ENCODE peak calls at places on chromosomes 5 and 9, in four cellular contexts. X, E, I and D are unnamed samples.

GRCh38 chr9:31745886-31746285 is 638.6 kb upstream of the ACO1 start:
- DNase-seq in X (no peak), E (no peak), I (no peak), D (no peak)

GRCh38 chr5:63686938-63687337 is 275.3 kb downstream of the HTR1A start:
- DNase-seq in X (no peak), E (no peak), I (no peak), D (no peak)

GRCh38 chr9:124390812-124391658 is 24.2 kb downstream of the PSMB7 start:
- DNase-seq in X (no peak), E (no peak), I (no peak), D (peak)

GRCh38 chr5:1746371-1747078 is 53.1 kb downstream of the MRPL36 start:
- DNase-seq in X (no peak), E (no peak), I (no peak), D (no peak)

GRCh38 chr5:142118421-142118686 is 9.8 kb downstream of the NDFIP1 start:
- DNase-seq in X (no peak), E (no peak), I (no peak), D (no peak)

GRCh38 chr5:72248352-72249032 is 71.5 kb downstream of the MRPS27 start:
- DNase-seq in X (no peak), E (no peak), I (peak), D (peak)

GRCh38 chr5:141973871-141974595 is 5.1 kb downstream of the RNF14 start:
- DNase-seq in X (no peak), E (no peak), I (no peak), D (no peak)

GRCh38 chr5:133612021-133612860 is at the start of gene FSTL4:
- DNase-seq in X (peak), E (no peak), I (peak), D (no peak)

GRCh38 chr9:101062686-101063085 is 34.2 kb downstream of the PLPPR1 start:
- DNase-seq in X (no peak), E (no peak), I (no peak), D (no peak)

GRCh38 chr5:142871880-142872200 is 101.7 kb downstream of the ARHGAP26 start:
- DNase-seq in X (no peak), E (no peak), I (no peak), D (no peak)

GRCh38 chr5:137156175-137156574 is 343.0 kb downstream of the SPOCK1 start:
- DNase-seq in X (no peak), E (no peak), I (no peak), D (no peak)

GRCh38 chr5:168881427-168882149 is 302.4 kb upstream of the PANK3 start:
- DNase-seq in X (no peak), E (no peak), I (no peak), D (no peak)

GRCh38 chr9:2818486-2819121 is 25.3 kb downstream of the PUM3 start:
- DNase-seq in X (no peak), E (no peak), I (no peak), D (no peak)

GRCh38 chr5:73641811-73642210 is 15.8 kb downstream of the ARHGEF28 start:
- DNase-seq in X (no peak), E (no peak), I (no peak), D (no peak)

GRCh38 chr9:95506692-95507455 is 9.9 kb downstream of the PTCH1 start:
- DNase-seq in X (peak), E (no peak), I (peak), D (no peak)

GRCh38 chr5:166961028-166961427 is 1330.4 kb upstream of the WWC1 start:
- DNase-seq in X (no peak), E (no peak), I (no peak), D (no peak)

GRCh38 chr5:132777209-132778069 is at the start of gene SEPTIN8:
- DNase-seq in X (peak), E (peak), I (no peak), D (no peak)

GRCh38 chr5:131550606-131551005 is 84.4 kb downstream of the RAPGEF6 start:
- DNase-seq in X (no peak), E (no peak), I (peak), D (no peak)

GRCh38 chr5:3122216-3122615 is 370.7 kb upstream of the IRX2 start:
- DNase-seq in X (no peak), E (no peak), I (no peak), D (no peak)

GRCh38 chr5:43425965-43426364 is 13.8 kb upstream of the CCL28 start:
- DNase-seq in X (no peak), E (no peak), I (peak), D (peak)

GRCh38 chr9:127527560-127528268 is 76.4 kb downstream of the LRSAM1 start:
- DNase-seq in X (no peak), E (no peak), I (no peak), D (no peak)

GRCh38 chr9:120878188-120879130 is 1.5 kb upstream of the PHF19 start:
- DNase-seq in X (no peak), E (no peak), I (no peak), D (no peak)

GRCh38 chr5:1851290-1851934 is 31.3 kb downstream of the IRX4 start:
- DNase-seq in X (no peak), E (no peak), I (no peak), D (no peak)

GRCh38 chr5:175894805-175895204 is 23.4 kb downstream of the CPLX2 start:
- DNase-seq in X (no peak), E (no peak), I (peak), D (no peak)

GRCh38 chr5:134371834-134372340 is 518 bp downstream of the UBE2B start:
- DNase-seq in X (peak), E (peak), I (no peak), D (peak)

GRCh38 chr5:112165897-112166737 is 253.0 kb downstream of the EPB41L4A start:
- DNase-seq in X (no peak), E (no peak), I (no peak), D (no peak)

GRCh38 chr9:132350861-132351315 is 3.9 kb downstream of the SETX start:
- DNase-seq in X (peak), E (no peak), I (no peak), D (no peak)

GRCh38 chr9:21174671-21175070 is 8.2 kb upstream of the IFNA21 start:
- DNase-seq in X (no peak), E (no peak), I (no peak), D (no peak)

GRCh38 chr5:159052282-159053011 is 47.3 kb downstream of the EBF1 start:
- DNase-seq in X (no peak), E (no peak), I (peak), D (no peak)

GRCh38 chr5:32051796-32052195 is 122.3 kb downstream of the GOLPH3 start:
- DNase-seq in X (no peak), E (no peak), I (no peak), D (no peak)

GRCh38 chr5:170501931-170502330 is 1.9 kb upstream of the KCNIP1 start:
- DNase-seq in X (no peak), E (no peak), I (no peak), D (no peak)

GRCh38 chr9:119026120-119026519 is 343.1 kb downstream of the BRINP1 start:
- DNase-seq in X (no peak), E (no peak), I (peak), D (no peak)

GRCh38 chr9:137064027-137064879 is 6.1 kb downstream of the SAPCD2 start:
- DNase-seq in X (peak), E (peak), I (no peak), D (no peak)

GRCh38 chr5:109903061-109903460 is 213.3 kb downstream of the MAN2A1 start:
- DNase-seq in X (no peak), E (no peak), I (no peak), D (no peak)

GRCh38 chr5:32283539-32284377 is 29.0 kb downstream of the MTMR12 start:
- DNase-seq in X (no peak), E (no peak), I (no peak), D (no peak)

GRCh38 chr5:53173083-53173482 is 63.5 kb upstream of the MOCS2 start:
- DNase-seq in X (no peak), E (no peak), I (no peak), D (no peak)

GRCh38 chr5:153352685-153353219 is 137.7 kb upstream of the GRIA1 start:
- DNase-seq in X (no peak), E (peak), I (no peak), D (peak)

GRCh38 chr5:56012281-56012963 is 17.7 kb upstream of the IL6ST start:
- DNase-seq in X (no peak), E (no peak), I (no peak), D (no peak)

GRCh38 chr9:131276891-131277672 is 772 bp upstream of the FAM78A start:
- DNase-seq in X (peak), E (no peak), I (no peak), D (no peak)